ENCODE peak calls at places on chromosomes 12 and 14, in four cellular contexts. W is HepG2, X is GM12878, G is K562. H is an unnamed sample. For H3K4me1, the result is how much of the 10 kb centered on the place peaks cover.

GRCh38 chr12:132411457-132411856 is 78.5 kb upstream of the FBRSL1 start:
- DNase-seq in W (no peak), X (no peak), G (no peak), H (no peak)

GRCh38 chr14:94304243-94304642 is 11.2 kb upstream of the SERPINA10 start:
- DNase-seq in W (no peak), X (no peak), G (no peak), H (no peak)

GRCh38 chr14:69625299-69626131 is 14.1 kb downstream of the SUSD6 start:
- DNase-seq in W (no peak), X (peak), G (no peak), H (no peak)

GRCh38 chr12:110577717-110578521 is 5.2 kb downstream of the PPTC7 start:
- DNase-seq in W (no peak), X (peak), G (no peak), H (peak)

GRCh38 chr14:31161274-31161673 is 46.3 kb downstream of the HECTD1 start:
- DNase-seq in W (no peak), X (no peak), G (no peak), H (no peak)

GRCh38 chr12:63045020-63045860 is 105.8 kb downstream of the AVPR1A start:
- DNase-seq in W (no peak), X (no peak), G (no peak), H (no peak)

GRCh38 chr14:102125546-102125945 is 14.2 kb upstream of the WDR20 start:
- DNase-seq in W (no peak), X (no peak), G (no peak), H (peak)

GRCh38 chr14:54023027-54023426 is 66.4 kb upstream of the BMP4 start:
- DNase-seq in W (no peak), X (peak), G (no peak), H (no peak)

GRCh38 chr14:52695481-52696091 is at the start of gene ERO1A:
- DNase-seq in W (peak), X (no peak), G (peak), H (peak)

GRCh38 chr14:71320734-71321555 is 413.7 kb downstream of the PCNX1 start:
- DNase-seq in W (no peak), X (no peak), G (peak), H (peak)

GRCh38 chr12:104790296-104791125 is 167.6 kb downstream of the SLC41A2 start:
- DNase-seq in W (peak), X (peak), G (peak), H (peak)

GRCh38 chr12:104788848-104789271 is 169.2 kb downstream of the SLC41A2 start:
- DNase-seq in W (no peak), X (no peak), G (no peak), H (no peak)

GRCh38 chr12:104793968-104794367 is 164.1 kb downstream of the SLC41A2 start:
- DNase-seq in W (no peak), X (no peak), G (no peak), H (no peak)

GRCh38 chr12:104793280-104793679 is 164.8 kb downstream of the SLC41A2 start:
- DNase-seq in W (no peak), X (no peak), G (no peak), H (no peak)

GRCh38 chr12:104792570-104792969 is 165.5 kb downstream of the SLC41A2 start:
- DNase-seq in W (no peak), X (no peak), G (no peak), H (peak)
- TF ChIP-seq JUNB in W (no peak), X (no peak), G (no peak), H (no peak)

GRCh38 chr14:106422066-106422465 is 895.7 kb downstream of the TMEM121 start:
- DNase-seq in W (no peak), X (no peak), G (no peak), H (no peak)
- H3K4me1 ChIP-seq in W (under half), X (under half), G (under half), H (under half)

DNA sequence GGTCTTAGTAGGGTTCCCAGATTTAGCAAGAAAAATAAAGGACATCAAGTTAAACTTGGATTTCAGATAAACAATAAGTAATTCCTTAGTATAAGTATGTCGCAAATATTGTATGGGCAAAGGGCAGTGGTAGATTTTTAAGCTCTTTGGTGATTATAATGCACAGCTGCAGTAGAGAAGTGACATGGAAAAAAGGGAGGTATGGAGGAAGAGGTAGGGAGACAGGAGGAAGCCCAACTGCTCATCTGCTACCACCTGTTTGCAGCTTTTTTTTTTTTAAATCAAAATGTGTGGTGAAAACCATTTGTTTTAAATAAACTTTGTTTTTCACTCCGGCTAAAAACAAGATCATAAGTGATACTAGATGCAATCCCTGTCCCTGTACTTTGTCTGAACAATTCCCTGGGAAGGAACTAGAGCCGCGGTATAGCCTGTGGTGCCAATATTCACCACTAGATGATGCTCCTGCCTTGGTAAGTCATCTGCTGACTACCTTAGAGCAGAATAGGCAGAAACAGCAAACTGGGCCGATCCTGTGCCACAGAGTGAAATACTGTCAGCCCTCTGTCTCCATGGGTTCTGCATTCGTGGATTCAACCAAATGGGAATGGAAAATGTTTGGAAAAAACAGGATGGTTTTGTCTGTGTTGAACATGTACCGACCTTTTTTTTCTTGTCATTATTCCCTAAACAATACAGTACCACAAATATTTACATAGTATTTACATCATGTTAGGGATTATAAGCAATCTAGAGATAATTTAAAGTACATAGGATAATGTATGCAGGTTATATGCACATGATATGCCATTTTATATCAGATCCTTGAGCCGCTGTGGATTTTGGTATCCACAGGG is 62.4 kb upstream of the PLBD1 start:
- DNase-seq in W (peak), X (no peak), G (peak), H (peak)
- TF ChIP-seq POLR2AphosphoS2 in W (no peak), X (no peak), G (no peak), H (no peak)

GRCh38 chr14:75389679-75390078 is 38.1 kb upstream of the JDP2 start:
- DNase-seq in W (no peak), X (no peak), G (no peak), H (no peak)
- TF ChIP-seq JUNB in W (no peak), X (no peak), G (no peak), H (no peak)

GRCh38 chr14:103716091-103716801 is 636 bp downstream of the ZFYVE21 start:
- DNase-seq in W (no peak), X (no peak), G (peak), H (peak)

GRCh38 chr14:103719766-103720165 is 4.2 kb downstream of the ZFYVE21 start:
- DNase-seq in W (no peak), X (no peak), G (no peak), H (no peak)

GRCh38 chr14:103721334-103722120 is 5.9 kb downstream of the ZFYVE21 start:
- DNase-seq in W (no peak), X (no peak), G (no peak), H (peak)

GRCh38 chr14:103716899-103717411 is 1.3 kb downstream of the ZFYVE21 start:
- DNase-seq in W (peak), X (no peak), G (no peak), H (no peak)

GRCh38 chr14:103718572-103718971 is 3.0 kb downstream of the ZFYVE21 start:
- DNase-seq in W (no peak), X (no peak), G (no peak), H (no peak)
- H3K4me1 ChIP-seq in W (under half), X (under half), G (under half), H (under half)

GRCh38 chr14:90491868-90492560 is 95.2 kb downstream of the CALM1 start:
- DNase-seq in W (no peak), X (no peak), G (no peak), H (no peak)
- TF ChIP-seq POLR2AphosphoS2 in W (no peak), X (no peak), G (no peak), H (no peak)

GRCh38 chr12:104974626-104975290 is 11.4 kb upstream of the NOPCHAP1 start:
- DNase-seq in W (no peak), X (peak), G (no peak), H (no peak)
- TF ChIP-seq JUNB in W (no peak), X (peak), G (no peak), H (no peak)

GRCh38 chr14:77240336-77240915 is 30.6 kb downstream of the NGB start:
- DNase-seq in W (no peak), X (no peak), G (no peak), H (no peak)
- H3K4me1 ChIP-seq in W (under half), X (under half), G (under half), H (under half)

H was measured in A549.